ENCODE peak calls at places on chromosomes 16 and 17, in four cellular contexts. B, W, O and M are unnamed samples.

GRCh38 chr17:49730078-49730786 is 22.5 kb upstream of the SLC35B1 start:
- DNase-seq in B (peak; percentile 88), W (no peak), O (no peak), M (no peak)

GRCh38 chr17:38510424-38511125 is 82.3 kb downstream of the ARHGAP23 start:
- DNase-seq in B (no peak), W (no peak), O (no peak), M (no peak)

GRCh38 chr17:50890675-50891516 is 24.7 kb upstream of the TOB1 start:
- DNase-seq in B (no peak), W (no peak), O (no peak), M (no peak)

GRCh38 chr16:3173892-3174617 is 13.9 kb upstream of the OR1F1 start:
- DNase-seq in B (no peak), W (no peak), O (no peak), M (no peak)

GRCh38 chr16:21088646-21089538 is 61.8 kb downstream of the DNAH3 start:
- DNase-seq in B (no peak), W (no peak), O (no peak), M (no peak)

GRCh38 chr16:19846421-19846820 is 38.2 kb downstream of the GPRC5B start:
- DNase-seq in B (no peak), W (no peak), O (no peak), M (no peak)

GRCh38 chr17:47949197-47949759 is 7.9 kb downstream of the PNPO start:
- DNase-seq in B (peak; percentile 45), W (peak; percentile 69), O (peak; percentile 62), M (peak; percentile 63)

GRCh38 chr16:10992797-10993196 is 48.4 kb downstream of the CLEC16A start:
- DNase-seq in B (no peak), W (no peak), O (no peak), M (no peak)

GRCh38 chr16:67227567-67227921 is 614 bp downstream of the TMEM208 start:
- DNase-seq in B (no peak), W (no peak), O (no peak), M (no peak)

GRCh38 chr17:35373984-35374765 is 754 bp upstream of the SLFN11 start:
- DNase-seq in B (peak; percentile 61), W (peak; percentile 19), O (peak; percentile 32), M (peak; percentile 14)

GRCh38 chr17:80221401-80221800 is 1.2 kb downstream of the SLC26A11 start:
- DNase-seq in B (no peak), W (no peak), O (no peak), M (no peak)

GRCh38 chr17:50477976-50478375 is 684 bp upstream of the RSAD1 start:
- DNase-seq in B (no peak), W (no peak), O (no peak), M (no peak)

GRCh38 chr17:40550608-40551007 is 14.7 kb downstream of the CCR7 start:
- DNase-seq in B (peak; percentile 88), W (no peak), O (no peak), M (no peak)

GRCh38 chr17:50003916-50004315 is 8.9 kb upstream of the DLX3 start:
- DNase-seq in B (no peak), W (no peak), O (no peak), M (no peak)

GRCh38 chr17:38508570-38508950 is 80.3 kb downstream of the ARHGAP23 start:
- DNase-seq in B (no peak), W (no peak), O (no peak), M (no peak)

GRCh38 chr17:29293890-29294579 is at the start of gene NUFIP2:
- DNase-seq in B (peak; percentile 97), W (peak; percentile 96), O (peak; percentile 98), M (peak; percentile 97)

GRCh38 chr17:30922235-30922993 is 669 bp downstream of the ADAP2 start:
- DNase-seq in B (no peak), W (no peak), O (no peak), M (no peak)

GRCh38 chr17:39929657-39930407 is 2.3 kb downstream of the LRRC3C start:
- DNase-seq in B (no peak), W (no peak), O (no peak), M (no peak)